ENCODE peak calls at places on chromosome 11, in seven cellular contexts. C is GM23338, U is heart right ventricle, R is SK-N-SH, K is uterus, Y is cardiac muscle cell, W is right atrium auricular region. L is an unnamed sample.
A peak's percentile ranks its signal among the peaks of the same experiment; 100 is the strongest.

GRCh38 chr11:67503119-67504022 is 1.8 kb downstream of the PITPNM1 start:
- DNase-seq in U (no peak), C (no peak), K (no peak), Y (no peak), W (no peak), R (peak; percentile 43), L (no peak)

GRCh38 chr11:90135016-90135415 is 553 bp downstream of the NAALAD2 start:
- DNase-seq in Y (peak; percentile 36), C (peak; percentile 16), K (no peak), U (no peak), W (no peak), R (no peak), L (no peak)

GRCh38 chr11:35553831-35554230 is 28.4 kb upstream of the PAMR1 start:
- DNase-seq in R (no peak), W (no peak), U (peak; percentile 16), C (no peak), Y (peak; percentile 42), K (no peak), L (no peak)

GRCh38 chr11:64853709-64854108 is 9.3 kb upstream of the CDC42BPG start:
- DNase-seq in K (no peak), R (no peak), W (no peak), U (no peak), Y (no peak), C (no peak), L (no peak)

GRCh38 chr11:68749501-68750196 is 1.7 kb downstream of the TESMIN start:
- DNase-seq in W (no peak), K (no peak), R (no peak), Y (peak; percentile 20), U (no peak), C (peak; percentile 50), L (peak; percentile 67)

GRCh38 chr11:35387341-35387982 is 31.9 kb downstream of the SLC1A2 start:
- DNase-seq in C (no peak), Y (no peak), W (no peak), R (no peak), K (no peak), U (no peak), L (no peak)

GRCh38 chr11:106397787-106398355 is 320.4 kb downstream of the AASDHPPT start:
- DNase-seq in U (no peak), R (no peak), Y (no peak), K (no peak), C (no peak), W (no peak), L (no peak)

GRCh38 chr11:14529933-14530332 is 9.7 kb upstream of the PSMA1 start:
- DNase-seq in Y (no peak), C (no peak), R (no peak), U (no peak), K (no peak), W (no peak), L (no peak)

GRCh38 chr11:13127161-13127560 is 118.0 kb downstream of the RASSF10 start:
- DNase-seq in W (no peak), R (no peak), K (no peak), C (no peak), Y (no peak), U (no peak), L (no peak)

GRCh38 chr11:8714622-8715225 is 32.1 kb downstream of the RPL27A start:
- DNase-seq in R (no peak), W (no peak), K (no peak), C (no peak), Y (no peak), U (no peak), L (no peak)

GRCh38 chr11:47992959-47993820 is 12.8 kb downstream of the PTPRJ start:
- DNase-seq in K (no peak), C (no peak), W (no peak), U (no peak), R (no peak), Y (peak; percentile 81), L (no peak)

GRCh38 chr11:65439331-65440181 is 17.0 kb downstream of the NEAT1 start:
- DNase-seq in C (no peak), K (peak; percentile 12), U (no peak), Y (peak; percentile 46), W (peak; percentile 57), R (no peak), L (no peak)

GRCh38 chr11:76615950-76616349 is 54.6 kb downstream of the LRRC32 start:
- DNase-seq in U (peak; percentile 86), C (no peak), Y (peak; percentile 96), W (peak; percentile 89), R (no peak), K (peak; percentile 76), L (peak; percentile 33)

GRCh38 chr11:17719940-17720795 is 797 bp downstream of the MYOD1 start:
- DNase-seq in U (no peak), W (no peak), K (no peak), Y (peak; percentile 40), C (peak; percentile 79), R (peak; percentile 83), L (peak; percentile 88)

GRCh38 chr11:88016392-88017020 is 158.7 kb downstream of the RAB38 start:
- DNase-seq in R (peak; percentile 28), C (peak; percentile 89), U (peak; percentile 66), K (peak; percentile 80), W (peak; percentile 81), Y (peak; percentile 90), L (peak; percentile 83)

GRCh38 chr11:46890665-46891064 is 27.7 kb downstream of the LRP4 start:
- DNase-seq in K (no peak), Y (no peak), C (no peak), U (no peak), R (no peak), W (no peak), L (no peak)

GRCh38 chr11:80495116-80495515 is 1054.3 kb upstream of the TENM4 start:
- DNase-seq in R (no peak), U (no peak), W (no peak), C (no peak), Y (no peak), K (no peak), L (no peak)
- TF ChIP-seq CTCF in R (no peak), U (no peak), W (no peak), C (no peak), Y (no peak), K (no peak), L (no peak)

GRCh38 chr11:10930224-10930960 is 72.5 kb upstream of the ZBED5 start:
- DNase-seq in U (no peak), K (peak; percentile 31), W (no peak), Y (no peak), C (peak; percentile 64), R (no peak), L (no peak)
- H3K27ac ChIP-seq in U (peak overlapping the region; percentile 80), K (peak overlapping the region; percentile 98), W (peak overlapping the region; percentile 93), Y (peak overlapping the region; percentile 18), C (no peak overlapping the region), R (peak overlapping the region; percentile 96), L (peak overlapping the region; percentile 80)

GRCh38 chr11:72303179-72303578 is 59.2 kb upstream of the PHOX2A start:
- DNase-seq in U (no peak), W (no peak), C (no peak), K (no peak), R (no peak), Y (no peak), L (no peak)

GRCh38 chr11:72305077-72305476 is 61.1 kb upstream of the PHOX2A start:
- DNase-seq in C (no peak), Y (no peak), U (no peak), K (no peak), R (no peak), W (no peak), L (no peak)

GRCh38 chr11:72298931-72299330 is 55.0 kb upstream of the PHOX2A start:
- DNase-seq in R (no peak), Y (no peak), K (no peak), U (no peak), W (no peak), C (no peak), L (peak; percentile 13)

GRCh38 chr11:72300268-72300667 is 56.3 kb upstream of the PHOX2A start:
- DNase-seq in U (no peak), K (no peak), W (no peak), Y (no peak), C (no peak), R (no peak), L (peak; percentile 23)

GRCh38 chr11:72301486-72301885 is 57.5 kb upstream of the PHOX2A start:
- DNase-seq in R (no peak), U (no peak), Y (no peak), K (no peak), C (no peak), W (no peak), L (peak; percentile 10)
- TF ChIP-seq CTCF in R (no peak), U (no peak), Y (no peak), K (no peak), C (no peak), W (no peak), L (no peak)

DNA sequence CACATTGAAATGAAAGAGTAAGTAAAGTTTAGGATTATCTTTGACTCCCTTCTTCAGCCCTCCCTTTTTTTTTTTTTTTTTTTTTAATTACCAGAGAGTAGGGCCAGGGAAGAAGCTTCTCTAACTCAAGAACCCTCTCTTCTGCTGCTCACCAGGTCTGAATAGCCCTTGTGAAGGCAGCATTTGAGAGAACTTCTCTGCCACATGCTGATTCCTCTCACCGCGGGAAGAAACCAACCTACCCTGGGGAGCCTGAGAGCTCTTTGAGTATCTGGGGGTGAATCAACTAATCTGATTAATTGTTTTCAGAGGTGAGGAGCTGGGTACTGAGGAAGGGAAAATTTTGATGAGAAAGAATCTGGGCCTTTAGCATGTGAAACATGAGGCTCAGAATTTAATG is 434.5 kb upstream of the CCDC90B start:
- DNase-seq in U (no peak), Y (no peak), C (peak; percentile 27), R (no peak), K (no peak), W (no peak), L (peak; percentile 73)
- H3K27ac ChIP-seq in U (no peak overlapping the region), Y (no peak overlapping the region), C (peak overlapping the region; percentile 36), R (no peak overlapping the region), K (no peak overlapping the region), W (no peak overlapping the region), L (no peak overlapping the region)

DNA sequence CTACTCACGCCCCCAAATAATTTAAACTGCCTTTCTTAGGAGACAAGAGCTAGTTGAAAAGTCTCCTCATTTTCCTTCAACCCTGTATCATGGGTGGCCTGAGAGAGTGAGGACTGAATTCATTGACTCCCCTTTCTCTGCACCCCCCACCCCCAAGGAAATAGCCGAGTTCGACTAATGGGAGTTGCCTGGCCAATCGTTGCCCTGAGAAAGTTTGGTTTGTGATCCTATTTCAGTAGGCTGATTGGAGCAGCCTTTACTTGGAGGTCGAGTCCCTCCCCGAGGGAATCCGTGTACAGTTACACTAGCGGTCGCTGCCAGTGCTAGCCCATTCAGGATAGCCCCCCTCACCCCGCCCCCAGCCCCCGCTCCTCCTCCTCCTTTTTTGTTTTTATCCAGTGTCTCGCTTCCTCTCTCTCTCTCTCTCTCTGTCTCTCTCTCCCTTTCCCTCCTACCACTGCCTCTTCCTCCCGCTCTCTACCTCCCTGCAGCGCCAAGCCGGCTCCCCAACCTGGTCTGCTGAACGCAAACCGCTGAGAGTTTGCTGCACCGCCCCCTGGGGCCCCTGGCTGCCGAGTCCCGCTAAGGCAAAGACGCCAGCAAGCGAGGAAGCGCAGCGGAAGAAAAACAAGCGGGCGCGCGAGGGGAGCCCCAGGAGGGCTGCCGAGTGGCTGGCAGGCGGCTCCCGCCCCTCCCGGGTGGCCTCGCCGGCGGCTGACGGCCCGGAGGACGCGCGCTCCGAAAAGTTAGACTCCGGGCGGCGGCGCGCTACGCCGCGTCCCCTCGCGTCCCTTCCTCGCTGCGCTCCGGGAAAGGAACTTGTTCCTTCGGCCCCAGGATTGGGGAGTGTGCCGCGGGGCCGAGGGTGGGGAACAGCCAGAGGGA is at the start of gene GRAMD1B:
- DNase-seq in C (peak; percentile 93), W (no peak), R (peak; percentile 87), Y (peak; percentile 75), K (peak; percentile 15), U (peak; percentile 53), L (peak; percentile 93)
- TF ChIP-seq CTCF in C (no peak), W (no peak), R (peak; percentile 33), Y (peak; percentile 28), K (no peak), U (no peak), L (peak; percentile 40)